ENCODE peak calls at places on chromosomes 3 and 15, in five cellular contexts. I, E, H, R and A are unnamed samples.
A peak's percentile ranks its signal among the peaks of the same experiment; 100 is the strongest.

GRCh38 chr3:36815375-36815774 is 51.0 kb upstream of the DCLK3 start:
- DNase-seq in H (no peak), R (no peak), E (no peak), I (no peak), A (no peak)

GRCh38 chr3:37863949-37864822 is 2.5 kb downstream of the CTDSPL start:
- DNase-seq in E (peak; percentile 5), I (peak; percentile 22), H (no peak), R (peak; percentile 48), A (peak; percentile 17)

GRCh38 chr3:66527253-66527652 is 26.4 kb upstream of the LRIG1 start:
- DNase-seq in R (no peak), E (no peak), I (no peak), H (no peak), A (no peak)

GRCh38 chr15:97517726-97518125 is 442.8 kb upstream of the ARRDC4 start:
- DNase-seq in I (no peak), E (no peak), H (no peak), R (no peak), A (no peak)

GRCh38 chr15:99014803-99015676 is 7.4 kb upstream of the PGPEP1L start:
- DNase-seq in I (peak; percentile 86), E (peak; percentile 66), H (peak; percentile 53), R (peak; percentile 76), A (peak; percentile 87)

GRCh38 chr3:120203621-120204020 is 81.4 kb downstream of the GPR156 start:
- DNase-seq in R (no peak), I (no peak), E (no peak), H (no peak), A (no peak)

GRCh38 chr15:26260517-26261133 is 397.5 kb upstream of the ATP10A start:
- DNase-seq in R (peak; percentile 21), I (peak; percentile 11), E (no peak), H (no peak), A (peak; percentile 1)

GRCh38 chr15:72685301-72685924 is 569 bp downstream of the HIGD2B start:
- DNase-seq in I (no peak), E (no peak), R (no peak), H (no peak), A (no peak)

GRCh38 chr3:13624021-13624420 is 75.1 kb downstream of the FBLN2 start:
- DNase-seq in E (no peak), R (no peak), H (no peak), I (no peak), A (no peak)